ENCODE peak calls at places on chromosomes 16 and 17, in eight cellular contexts. S is gastrocnemius medialis; B is CD8-positive, alpha-beta T cell; U is left lung; A is PC-3; D is PC-9; T is endodermal cell; J is coronary artery. P is an unnamed sample.

GRCh38 chr17:70906808-70907207 is 737.5 kb downstream of the KCNJ2 start:
- DNase-seq in A (no peak), T (no peak), J (no peak), D (no peak), B (no peak), U (no peak), S (no peak), P (no peak)

GRCh38 chr17:5035356-5035755 is at the start of gene SLC52A1:
- DNase-seq in S (no peak), B (no peak), J (no peak), T (peak; percentile 81), U (no peak), D (no peak), A (no peak), P (no peak)

GRCh38 chr17:45147102-45147580 is 1.1 kb upstream of the HEXIM1 start:
- DNase-seq in T (no peak), B (no peak), D (no peak), A (no peak), U (no peak), S (peak; percentile 67), J (peak; percentile 86), P (no peak)

GRCh38 chr17:42118545-42118944 is 2.6 kb downstream of the KAT2A start:
- DNase-seq in D (peak; percentile 31), A (no peak), S (no peak), U (no peak), J (no peak), B (no peak), T (peak; percentile 88), P (no peak)

GRCh38 chr17:38598536-38598935 is 7.2 kb downstream of the SRCIN1 start:
- DNase-seq in A (peak; percentile 76), U (no peak), D (peak; percentile 82), J (no peak), T (peak; percentile 99), S (no peak), B (no peak), P (peak; percentile 39)

GRCh38 chr16:69917739-69918138 is 33.4 kb upstream of the CLEC18A start:
- DNase-seq in D (peak; percentile 82), B (no peak), S (peak; percentile 75), A (peak; percentile 91), T (peak; percentile 92), J (peak; percentile 94), U (peak; percentile 46), P (peak; percentile 91)

GRCh38 chr17:51770031-51770759 is 388.3 kb downstream of the CA10 start:
- DNase-seq in A (peak; percentile 46), T (no peak), D (no peak), S (no peak), B (no peak), J (no peak), U (no peak), P (no peak)

GRCh38 chr17:76735586-76736348 is 1.4 kb downstream of the SRSF2 start:
- DNase-seq in J (no peak), T (no peak), D (no peak), S (no peak), U (no peak), A (no peak), B (no peak), P (no peak)

GRCh38 chr16:9123871-9124270 is 32.4 kb downstream of the HAPSTR1 start:
- DNase-seq in S (peak; percentile 84), U (peak; percentile 75), A (peak; percentile 82), B (no peak), D (peak; percentile 94), J (no peak), T (no peak), P (no peak)

GRCh38 chr16:87945351-87946042 is 5.7 kb upstream of the BANP start:
- DNase-seq in D (peak; percentile 99), S (no peak), J (no peak), A (peak; percentile 93), U (peak; percentile 89), B (no peak), T (peak; percentile 84), P (no peak)

GRCh38 chr17:57902800-57903759 is 52.1 kb downstream of the CUEDC1 start:
- DNase-seq in T (no peak), A (peak; percentile 98), B (no peak), S (peak; percentile 89), U (peak; percentile 91), J (peak; percentile 93), D (peak; percentile 87), P (peak; percentile 92)

GRCh38 chr17:66677201-66677981 is 157.5 kb upstream of the CACNG5 start:
- DNase-seq in D (no peak), T (peak; percentile 18), S (no peak), A (peak; percentile 78), U (no peak), B (no peak), J (peak; percentile 21), P (no peak)

GRCh38 chr17:10646393-10646990 is 10.6 kb downstream of the MYH3 start:
- DNase-seq in D (peak; percentile 58), A (peak; percentile 53), T (peak; percentile 95), S (peak; percentile 54), J (no peak), B (peak; percentile 53), U (peak; percentile 63), P (peak; percentile 4)

GRCh38 chr16:81521141-81521626 is 76.6 kb downstream of the CMIP start:
- DNase-seq in T (no peak), A (no peak), J (no peak), S (peak; percentile 22), D (no peak), B (peak; percentile 74), U (no peak), P (no peak)

GRCh38 chr16:89697161-89697615 is 4.3 kb downstream of the SPATA2L start:
- DNase-seq in A (no peak), S (peak; percentile 52), U (no peak), J (no peak), T (peak; percentile 47), B (no peak), D (no peak), P (no peak)

GRCh38 chr16:53896711-53897110 is 192.8 kb downstream of the FTO start:
- DNase-seq in J (no peak), S (no peak), A (no peak), T (no peak), D (no peak), U (no peak), B (no peak), P (no peak)

GRCh38 chr16:19753815-19754643 is 36.0 kb downstream of the IQCK start:
- DNase-seq in A (peak; percentile 74), D (peak; percentile 49), U (no peak), B (no peak), J (no peak), T (no peak), S (no peak), P (no peak)

GRCh38 chr16:83552193-83552592 is 255.6 kb upstream of the HSBP1 start:
- DNase-seq in B (no peak), U (no peak), S (no peak), D (no peak), T (no peak), A (peak; percentile 2), J (no peak), P (peak; percentile 16)

DNA sequence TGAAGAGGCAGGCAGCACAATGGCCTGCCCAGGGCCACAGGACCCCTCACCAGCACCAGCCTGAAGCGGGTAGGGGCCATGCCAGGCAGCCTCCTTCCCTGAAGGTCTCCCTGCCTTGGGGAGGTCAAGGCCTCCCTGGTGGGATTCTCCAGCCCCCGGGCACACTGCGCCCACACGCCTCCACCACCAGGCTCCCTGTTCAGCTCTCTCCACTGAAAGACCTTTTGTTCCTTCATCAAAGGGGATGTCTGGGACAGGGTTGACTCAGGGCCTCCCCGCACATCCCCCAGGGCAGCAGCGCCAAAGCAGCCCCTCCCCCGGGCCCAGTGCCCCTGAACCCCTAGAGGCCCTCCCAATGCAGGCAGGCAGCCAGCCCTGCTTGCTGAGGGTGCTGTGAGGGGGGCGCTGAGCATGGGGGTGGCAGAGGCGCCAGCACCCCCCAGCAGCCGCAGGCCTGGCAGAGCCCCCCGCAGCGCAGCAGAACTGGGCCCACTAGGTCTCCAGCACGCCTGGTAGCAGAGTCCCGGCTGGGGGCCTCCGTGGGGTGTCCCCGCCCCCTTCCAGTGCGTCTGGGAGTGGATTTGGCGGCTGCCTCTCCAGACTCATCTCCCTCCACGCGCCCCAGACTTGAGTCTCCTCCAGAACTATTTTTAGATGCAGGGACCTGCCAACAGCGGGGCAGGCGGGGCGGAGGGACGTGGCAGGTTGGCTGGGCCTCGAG is 13.1 kb downstream of the BCAR1 start:
- DNase-seq in J (peak; percentile 95), A (no peak), D (peak; percentile 36), S (peak; percentile 93), T (no peak), B (no peak), U (peak; percentile 77), P (no peak)
- H3K4me3 ChIP-seq in J (peak overlapping the region; percentile 61), A (no peak overlapping the region), D (no peak overlapping the region), S (peak overlapping the region; percentile 25), T (no peak overlapping the region), B (no peak overlapping the region), U (no peak overlapping the region), P (no peak overlapping the region)

DNA sequence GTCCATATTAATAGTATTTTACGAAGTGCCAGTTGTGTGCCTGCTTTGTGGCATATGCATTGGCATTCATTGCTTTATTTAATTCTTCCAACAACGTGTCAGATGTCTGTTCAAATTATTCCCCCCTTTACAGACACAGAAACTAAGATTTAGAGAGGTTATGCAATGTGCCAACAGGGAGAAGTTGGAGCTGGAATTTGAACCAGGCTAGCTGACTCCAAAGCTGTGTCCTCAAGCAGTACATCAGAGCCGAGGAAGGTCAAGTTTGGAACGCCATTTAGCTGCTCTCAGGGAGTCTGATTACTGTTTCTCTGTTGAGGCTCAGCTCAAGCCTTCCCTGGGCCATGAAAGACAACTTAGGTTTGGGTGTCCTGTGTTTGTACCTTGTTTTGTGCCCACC is 232.3 kb downstream of the WWOX start:
- DNase-seq in B (no peak), U (no peak), D (no peak), T (peak; percentile 38), S (no peak), J (no peak), A (no peak), P (no peak)
- H3K4me3 ChIP-seq in B (no peak overlapping the region), U (no peak overlapping the region), D (no peak overlapping the region), T (no peak overlapping the region), S (no peak overlapping the region), J (no peak overlapping the region), A (no peak overlapping the region), P (no peak overlapping the region)

GRCh38 chr17:82838386-82839063 is 1.3 kb downstream of the ZNF750 start:
- DNase-seq in A (peak; percentile 35), D (peak; percentile 76), B (no peak), S (peak; percentile 92), U (peak; percentile 79), T (peak; percentile 45), J (no peak), P (no peak)
- H3K4me3 ChIP-seq in A (no peak overlapping the region), D (peak overlapping the region; percentile 58), B (no peak overlapping the region), S (peak overlapping the region; percentile 32), U (peak overlapping the region; percentile 10), T (no peak overlapping the region), J (no peak overlapping the region), P (no peak overlapping the region)

GRCh38 chr16:67184453-67185002 is 765 bp upstream of the MATCAP1 start:
- DNase-seq in U (no peak), D (no peak), A (no peak), J (no peak), T (peak; percentile 76), B (no peak), S (no peak), P (no peak)

GRCh38 chr16:67185003-67185865 is 1.5 kb upstream of the MATCAP1 start:
- DNase-seq in U (peak; percentile 91), T (peak; percentile 99), S (peak; percentile 89), J (peak; percentile 93), B (peak; percentile 73), D (peak; percentile 77), A (peak; percentile 85), P (no peak)

GRCh38 chr16:67187175-67187900 is 2.6 kb downstream of the EXOC3L1 start:
- DNase-seq in T (no peak), A (no peak), B (no peak), D (no peak), J (no peak), U (no peak), S (no peak), P (no peak)

GRCh38 chr16:67186550-67186950 is 2.8 kb upstream of the MATCAP1 start:
- DNase-seq in U (no peak), S (no peak), D (peak; percentile 65), T (peak; percentile 82), J (no peak), B (no peak), A (peak; percentile 49), P (no peak)

GRCh38 chr16:67185866-67186134 is 2.0 kb upstream of the MATCAP1 start:
- DNase-seq in U (no peak), A (no peak), S (no peak), B (no peak), D (no peak), J (no peak), T (no peak), P (no peak)
- H3K4me3 ChIP-seq in U (no peak overlapping the region), A (peak overlapping the region; percentile 79), S (no peak overlapping the region), B (no peak overlapping the region), D (no peak overlapping the region), J (peak overlapping the region; percentile 97), T (no peak overlapping the region), P (peak overlapping the region; percentile 7)